ENCODE peak calls at places on chromosomes 6 and 20, in four cellular contexts. A, U, W and J are unnamed samples.

GRCh38 chr6:8014947-8015346 is 49.2 kb downstream of the BLOC1S5 start:
- DNase-seq in A (no peak), U (no peak), W (no peak), J (no peak)

GRCh38 chr6:143078468-143079324 is 18.0 kb downstream of the AIG1 start:
- DNase-seq in A (no peak), U (no peak), W (no peak), J (no peak)

GRCh38 chr6:128981716-128982115 is 98.8 kb downstream of the LAMA2 start:
- DNase-seq in A (no peak), U (no peak), W (no peak), J (no peak)

GRCh38 chr6:123802697-123803455 is 789 bp upstream of the NKAIN2 start:
- DNase-seq in A (peak), U (peak), W (peak), J (peak)

GRCh38 chr20:56373942-56374341 is 15.2 kb downstream of the FAM210B start:
- DNase-seq in A (peak), U (peak), W (no peak), J (peak)

GRCh38 chr6:6798430-6798829 is 209.9 kb downstream of the LY86 start:
- DNase-seq in A (no peak), U (no peak), W (no peak), J (no peak)

GRCh38 chr6:7035837-7036249 is 71.9 kb upstream of the RREB1 start:
- DNase-seq in A (no peak), U (no peak), W (no peak), J (no peak)

GRCh38 chr20:23309781-23310180 is 40.8 kb upstream of the NXT1 start:
- DNase-seq in A (no peak), U (no peak), W (no peak), J (no peak)

GRCh38 chr20:50041238-50041915 is 58.6 kb downstream of the SNAI1 start:
- DNase-seq in A (no peak), U (no peak), W (no peak), J (no peak)

GRCh38 chr6:31899882-31900722 is 1.8 kb downstream of the ZBTB12 start:
- DNase-seq in A (no peak), U (no peak), W (no peak), J (no peak)

GRCh38 chr6:1164600-1164999 is 147.3 kb upstream of the FOXQ1 start:
- DNase-seq in A (no peak), U (no peak), W (no peak), J (no peak)

GRCh38 chr6:148963738-148964137 is 216.9 kb downstream of the UST start:
- DNase-seq in A (no peak), U (no peak), W (no peak), J (no peak)

GRCh38 chr20:32820000-32820697 is 395 bp downstream of the MAPRE1 start:
- DNase-seq in A (peak), U (peak), W (peak), J (peak)

GRCh38 chr6:39855356-39855995 is 63.3 kb downstream of the DAAM2 start:
- DNase-seq in A (no peak), U (no peak), W (no peak), J (no peak)

GRCh38 chr6:44221291-44221960 is 2.0 kb upstream of the SLC29A1 start:
- DNase-seq in A (peak), U (peak), W (peak), J (peak)

GRCh38 chr6:42748241-42748898 is 2.5 kb upstream of the TBCC start:
- DNase-seq in A (no peak), U (no peak), W (no peak), J (no peak)

GRCh38 chr20:50815162-50815989 is 20.5 kb downstream of the BCAS4 start:
- DNase-seq in A (no peak), U (no peak), W (no peak), J (no peak)

GRCh38 chr20:47117789-47118188 is 223.1 kb downstream of the EYA2 start:
- DNase-seq in A (no peak), U (no peak), W (no peak), J (no peak)

GRCh38 chr6:124294572-124294971 is 490.9 kb downstream of the NKAIN2 start:
- DNase-seq in A (no peak), U (peak), W (no peak), J (no peak)

GRCh38 chr6:79755967-79756366 is 124.8 kb downstream of the SH3BGRL2 start:
- DNase-seq in A (peak), U (no peak), W (no peak), J (no peak)

GRCh38 chr6:125114248-125114858 is 39.2 kb upstream of the TPD52L1 start:
- DNase-seq in A (peak), U (peak), W (peak), J (peak)

GRCh38 chr6:16132909-16133308 is 4.0 kb downstream of the MYLIP start:
- DNase-seq in A (no peak), U (no peak), W (no peak), J (no peak)

GRCh38 chr6:52293067-52293466 is 8.5 kb upstream of the MCM3 start:
- DNase-seq in A (peak), U (no peak), W (no peak), J (no peak)